ENCODE peak calls at places on chromosomes 2 and 18, in four cellular contexts. F is tibial artery, Y is fibroblast of mammary gland, S is kidney. L is an unnamed sample.

GRCh38 chr2:239349448-239350135 is 51.2 kb downstream of the HDAC4 start:
- DNase-seq in F (no peak), Y (no peak), S (no peak), L (no peak)

GRCh38 chr2:175964195-175964594 is 37.9 kb downstream of the LNPK start:
- DNase-seq in F (no peak), Y (no peak), S (no peak), L (no peak)

GRCh38 chr2:86199834-86200177 is 549 bp downstream of the MRPL35 start:
- DNase-seq in F (no peak), Y (no peak), S (no peak), L (no peak)

GRCh38 chr2:206996556-206997065 is 57.3 kb downstream of the CPO start:
- DNase-seq in F (no peak), Y (no peak), S (no peak), L (no peak)

GRCh38 chr18:11323359-11323819 is 174.0 kb upstream of the PIEZO2 start:
- DNase-seq in F (no peak), Y (peak), S (no peak), L (no peak)

GRCh38 chr2:8159211-8159965 is 522.5 kb upstream of the ID2 start:
- DNase-seq in F (no peak), Y (no peak), S (no peak), L (no peak)

GRCh38 chr2:70978388-70979357 is at the start of gene ANKRD53:
- DNase-seq in F (peak), Y (peak), S (peak), L (peak)

GRCh38 chr18:52422985-52423601 is 83.1 kb downstream of the DCC start:
- DNase-seq in F (no peak), Y (no peak), S (no peak), L (no peak)

GRCh38 chr18:50454379-50455005 is 79.6 kb downstream of the SKA1 start:
- DNase-seq in F (no peak), Y (no peak), S (no peak), L (no peak)

GRCh38 chr2:241257419-241258032 is 57.9 kb downstream of the HDLBP start:
- DNase-seq in F (no peak), Y (no peak), S (no peak), L (no peak)
- TF ChIP-seq CTCF in F (no peak), Y (peak), S (no peak), L (no peak)

GRCh38 chr2:58701688-58702301 is 460.7 kb upstream of the FANCL start:
- DNase-seq in F (no peak), Y (no peak), S (no peak), L (no peak)
- TF ChIP-seq CTCF in F (no peak), Y (no peak), S (no peak), L (no peak)

GRCh38 chr18:60826346-60826745 is 453.8 kb upstream of the MC4R start:
- DNase-seq in F (no peak), Y (no peak), S (no peak), L (no peak)
- TF ChIP-seq CTCF in F (no peak), Y (no peak), S (no peak), L (no peak)

GRCh38 chr2:231800493-231801091 is 14.3 kb downstream of the COPS7B start:
- DNase-seq in F (no peak), Y (peak), S (no peak), L (peak)
- TF ChIP-seq CTCF in F (peak), Y (peak), S (peak), L (peak)

DNA sequence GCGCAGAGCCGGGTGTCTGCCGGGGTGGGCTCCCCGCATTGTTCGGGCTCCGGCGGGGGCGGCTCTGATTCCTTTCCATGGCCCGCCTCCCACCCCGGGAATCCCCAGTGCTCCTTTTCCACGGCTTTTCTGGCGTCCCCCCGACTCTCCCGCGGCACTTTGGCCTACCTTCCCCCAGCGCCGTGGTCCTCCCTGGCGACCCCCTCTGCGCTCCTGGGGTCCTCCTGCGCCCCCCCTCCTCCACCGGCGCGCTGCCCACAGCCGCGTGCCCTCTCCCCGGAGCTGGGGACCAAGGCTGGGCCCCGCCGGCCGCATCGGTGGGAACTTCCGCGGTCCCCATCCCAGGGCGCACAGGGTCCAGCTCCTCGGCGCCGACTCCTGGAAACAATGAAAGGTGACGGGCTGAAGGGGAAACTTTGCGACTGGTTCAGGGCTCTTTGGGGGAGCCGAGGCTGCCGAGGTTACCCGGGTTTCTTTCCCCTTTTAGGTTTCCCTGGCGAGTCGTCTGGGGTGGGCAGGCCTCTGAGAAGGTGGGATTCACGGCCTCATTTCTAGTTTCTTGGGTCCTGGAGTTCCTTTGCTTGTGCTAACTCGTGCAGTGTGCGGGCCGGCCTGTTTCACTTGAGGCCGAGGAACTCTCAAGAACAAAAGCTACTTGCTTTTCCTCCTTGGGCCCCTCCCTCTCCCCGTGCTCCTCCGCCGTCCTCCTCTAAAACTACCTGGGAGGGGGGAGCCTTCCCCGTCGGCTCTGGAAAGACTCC is 2.2 kb downstream of the TGIF1 start:
- DNase-seq in F (peak), Y (peak), S (peak), L (peak)
- TF ChIP-seq CTCF in F (no peak), Y (no peak), S (no peak), L (no peak)

DNA sequence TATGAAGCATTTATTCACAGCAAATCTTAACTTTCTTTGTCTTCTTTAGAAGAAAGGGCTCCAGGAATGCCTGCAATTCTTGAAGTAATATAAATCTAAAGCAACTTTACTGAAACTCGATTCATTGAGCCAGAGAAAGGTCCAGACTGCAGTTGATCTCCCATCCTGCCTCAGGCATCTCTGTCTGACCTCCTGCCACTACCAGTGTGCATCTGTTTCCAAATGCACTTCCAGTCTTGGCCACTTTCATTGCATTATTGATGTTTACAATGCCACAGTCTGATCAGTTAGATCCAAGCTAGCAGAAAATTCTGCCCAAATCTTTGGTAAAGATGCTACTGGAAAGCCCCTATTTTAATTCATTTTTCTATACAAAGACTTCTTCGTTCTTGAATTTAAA is 158.0 kb downstream of the RAPGEF4 start:
- DNase-seq in F (no peak), Y (no peak), S (no peak), L (no peak)
- TF ChIP-seq CTCF in F (no peak), Y (no peak), S (no peak), L (no peak)

GRCh38 chr2:26480751-26481380 is 2.9 kb upstream of the OTOF start:
- DNase-seq in F (no peak), Y (no peak), S (peak), L (no peak)

GRCh38 chr2:26481705-26482104 is 3.8 kb upstream of the OTOF start:
- DNase-seq in F (no peak), Y (no peak), S (no peak), L (no peak)

GRCh38 chr2:26479131-26479970 is 1.4 kb upstream of the OTOF start:
- DNase-seq in F (no peak), Y (no peak), S (peak), L (no peak)

GRCh38 chr2:26478366-26478765 is 442 bp upstream of the OTOF start:
- DNase-seq in F (no peak), Y (no peak), S (peak), L (no peak)

GRCh38 chr2:26479971-26480750 is 2.2 kb upstream of the OTOF start:
- DNase-seq in F (no peak), Y (no peak), S (peak), L (no peak)
- TF ChIP-seq CTCF in F (no peak), Y (no peak), S (no peak), L (no peak)

L was measured in nephron progenitor cell.